ENCODE peak calls at places on chromosomes 11 and 22, in seven cellular contexts. P, M, N, W, I, Q and O are unnamed samples.

GRCh38 chr22:32005453-32005852 is 37.6 kb upstream of the SLC5A1 start:
- DNase-seq in P (no peak), M (no peak), N (no peak), W (peak), I (no peak), Q (no peak), O (no peak)

GRCh38 chr11:7168741-7168990 is 79.9 kb downstream of the RBMXL2 start:
- DNase-seq in P (no peak), M (no peak), N (no peak), W (no peak), I (no peak), Q (no peak), O (no peak)

GRCh38 chr22:50473088-50473487 is 1.7 kb downstream of the SBF1 start:
- DNase-seq in P (no peak), M (no peak), N (no peak), W (no peak), I (peak), Q (peak), O (no peak)

GRCh38 chr11:84855846-84856245 is 771.3 kb downstream of the DLG2 start:
- DNase-seq in P (no peak), M (no peak), N (no peak), W (no peak), I (no peak), Q (no peak), O (no peak)

GRCh38 chr11:94740975-94741707 is 27.0 kb upstream of the AMOTL1 start:
- DNase-seq in P (peak), M (no peak), N (peak), W (peak), I (peak), Q (no peak), O (peak)

GRCh38 chr11:40029406-40029805 is 1430.0 kb downstream of the LRRC4C start:
- DNase-seq in P (no peak), M (peak), N (no peak), W (no peak), I (no peak), Q (no peak), O (no peak)

GRCh38 chr11:117511981-117512448 is 184.4 kb downstream of the CEP164 start:
- DNase-seq in P (no peak), M (no peak), N (no peak), W (no peak), I (no peak), Q (no peak), O (no peak)

GRCh38 chr11:122137081-122137793 is 21.2 kb upstream of the BLID start:
- DNase-seq in P (no peak), M (no peak), N (no peak), W (peak), I (no peak), Q (no peak), O (no peak)

GRCh38 chr11:40292636-40293585 is 1166.5 kb downstream of the LRRC4C start:
- DNase-seq in P (no peak), M (no peak), N (no peak), W (peak), I (no peak), Q (no peak), O (no peak)

GRCh38 chr11:57900315-57900714 is 123.4 kb upstream of the OR9Q1 start:
- DNase-seq in P (no peak), M (no peak), N (no peak), W (peak), I (no peak), Q (no peak), O (no peak)

GRCh38 chr11:33942954-33943353 is 51.1 kb upstream of the LMO2 start:
- DNase-seq in P (peak), M (no peak), N (no peak), W (peak), I (no peak), Q (peak), O (no peak)

GRCh38 chr11:134531331-134532135 is 119.5 kb upstream of the B3GAT1 start:
- DNase-seq in P (peak), M (peak), N (no peak), W (no peak), I (no peak), Q (no peak), O (no peak)

GRCh38 chr11:73464347-73464746 is 88.1 kb downstream of the RELT start:
- DNase-seq in P (no peak), M (no peak), N (no peak), W (no peak), I (no peak), Q (no peak), O (no peak)

GRCh38 chr22:49214976-49215375 is 612.7 kb downstream of the BRD1 start:
- DNase-seq in P (no peak), M (peak), N (no peak), W (no peak), I (no peak), Q (no peak), O (no peak)

GRCh38 chr11:128747728-128748148 is 53.9 kb downstream of the FLI1 start:
- DNase-seq in P (no peak), M (no peak), N (no peak), W (no peak), I (peak), Q (no peak), O (no peak)

GRCh38 chr11:71326328-71326940 is 74.1 kb upstream of the SHANK2 start:
- DNase-seq in P (no peak), M (no peak), N (no peak), W (no peak), I (no peak), Q (no peak), O (no peak)

GRCh38 chr11:46520971-46521745 is 72.7 kb downstream of the AMBRA1 start:
- DNase-seq in P (no peak), M (no peak), N (no peak), W (peak), I (no peak), Q (no peak), O (no peak)

GRCh38 chr11:131246589-131247164 is 123.7 kb upstream of the NTM start:
- DNase-seq in P (peak), M (peak), N (no peak), W (no peak), I (no peak), Q (peak), O (peak)

GRCh38 chr11:133955091-133955846 is 1.5 kb downstream of the IGSF9B start:
- DNase-seq in P (peak), M (no peak), N (no peak), W (no peak), I (no peak), Q (no peak), O (peak)

GRCh38 chr11:70587095-70587389 is 188.7 kb downstream of the CTTN start:
- DNase-seq in P (no peak), M (no peak), N (no peak), W (no peak), I (no peak), Q (no peak), O (peak)

GRCh38 chr11:115613986-115614625 is 109.9 kb upstream of the CADM1 start:
- DNase-seq in P (no peak), M (no peak), N (no peak), W (peak), I (no peak), Q (no peak), O (no peak)

GRCh38 chr22:49364398-49364797 is 463.3 kb downstream of the BRD1 start:
- DNase-seq in P (no peak), M (peak), N (no peak), W (no peak), I (no peak), Q (no peak), O (no peak)

GRCh38 chr11:118914178-118914918 is 11.4 kb downstream of the BCL9L start:
- DNase-seq in P (peak), M (no peak), N (peak), W (no peak), I (no peak), Q (peak), O (peak)

GRCh38 chr11:107040447-107041444 is 22.5 kb upstream of the GUCY1A2 start:
- DNase-seq in P (no peak), M (no peak), N (no peak), W (no peak), I (peak), Q (peak), O (no peak)

GRCh38 chr11:133104014-133104753 is 428.1 kb downstream of the OPCML start:
- DNase-seq in P (no peak), M (no peak), N (no peak), W (no peak), I (no peak), Q (no peak), O (no peak)

GRCh38 chr11:1691027-1691877 is 5.7 kb upstream of the KRTAP5-6 start:
- DNase-seq in P (no peak), M (no peak), N (no peak), W (no peak), I (no peak), Q (peak), O (no peak)

GRCh38 chr11:20045098-20045688 is 115.1 kb downstream of the DBX1 start:
- DNase-seq in P (peak), M (no peak), N (no peak), W (no peak), I (no peak), Q (no peak), O (no peak)

GRCh38 chr11:20041499-20041898 is 118.8 kb downstream of the DBX1 start:
- DNase-seq in P (no peak), M (no peak), N (no peak), W (no peak), I (no peak), Q (no peak), O (no peak)

GRCh38 chr11:20042025-20042639 is 118.1 kb downstream of the DBX1 start:
- DNase-seq in P (no peak), M (no peak), N (no peak), W (no peak), I (no peak), Q (no peak), O (no peak)

GRCh38 chr11:20043992-20044391 is 116.3 kb downstream of the DBX1 start:
- DNase-seq in P (no peak), M (no peak), N (no peak), W (no peak), I (no peak), Q (no peak), O (no peak)

GRCh38 chr11:20042717-20043392 is 117.4 kb downstream of the DBX1 start:
- DNase-seq in P (no peak), M (no peak), N (no peak), W (no peak), I (no peak), Q (no peak), O (no peak)
- H3K27ac ChIP-seq in P (peak), M (no peak), N (no peak), W (peak), I (no peak), Q (no peak), O (no peak)

GRCh38 chr11:65591939-65592814 is 3.4 kb downstream of the KCNK7 start:
- DNase-seq in P (no peak), M (peak), N (no peak), W (no peak), I (no peak), Q (no peak), O (no peak)
- TF ChIP-seq CTCF in P (no peak), M (no peak), N (no peak), W (no peak), I (no peak), Q (no peak), O (peak)

GRCh38 chr22:27219036-27219435 is 561.6 kb downstream of the MIAT start:
- DNase-seq in P (no peak), M (no peak), N (no peak), W (no peak), I (no peak), Q (no peak), O (no peak)

GRCh38 chr22:27218012-27218483 is 560.7 kb downstream of the MIAT start:
- DNase-seq in P (no peak), M (no peak), N (no peak), W (no peak), I (no peak), Q (no peak), O (no peak)

GRCh38 chr22:27217154-27217553 is 559.8 kb downstream of the MIAT start:
- DNase-seq in P (no peak), M (no peak), N (no peak), W (no peak), I (no peak), Q (no peak), O (no peak)

GRCh38 chr22:27220349-27220748 is 563.0 kb downstream of the MIAT start:
- DNase-seq in P (no peak), M (no peak), N (no peak), W (no peak), I (no peak), Q (no peak), O (peak)

DNA sequence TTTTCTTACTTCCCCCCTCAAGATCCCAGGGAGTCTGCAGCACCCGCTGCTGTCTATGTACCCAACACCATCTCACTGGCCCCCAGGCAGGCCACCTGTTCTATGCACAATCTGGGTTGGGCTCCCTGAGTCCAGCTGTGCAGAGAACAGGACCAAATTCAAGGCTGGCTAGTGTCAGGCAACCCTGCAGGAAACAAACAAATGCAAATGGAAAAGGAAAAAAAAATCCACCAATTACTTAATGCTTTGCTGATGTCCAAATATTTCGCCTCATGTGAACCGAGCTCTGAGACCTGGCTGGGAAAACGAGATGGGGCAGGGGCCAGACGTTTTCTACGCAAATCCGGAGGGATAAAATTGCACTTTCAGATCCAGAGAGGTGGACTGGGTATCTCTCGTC is 561.1 kb downstream of the MIAT start:
- DNase-seq in P (peak), M (no peak), N (no peak), W (no peak), I (no peak), Q (no peak), O (no peak)
- H3K27ac ChIP-seq in P (peak), M (peak), N (no peak), W (no peak), I (no peak), Q (no peak), O (no peak)

DNA sequence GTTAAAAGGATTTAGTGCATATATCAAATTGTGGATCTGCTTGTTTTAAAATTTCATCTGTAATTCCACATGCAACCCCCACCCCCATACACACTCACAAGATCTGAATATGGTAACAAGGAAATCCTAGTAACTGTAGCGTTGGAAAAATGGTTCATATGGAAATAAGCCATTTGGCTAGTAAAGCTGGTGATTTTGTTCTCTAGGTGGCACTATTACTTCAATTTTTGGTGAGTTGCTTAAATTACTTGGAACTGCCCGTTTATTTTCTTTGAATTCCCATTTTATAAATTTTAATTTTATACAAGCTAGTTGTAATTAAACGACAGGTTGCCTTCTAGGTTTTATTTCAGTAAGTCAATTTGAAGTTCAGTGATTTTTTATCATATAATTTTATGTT is 5.3 kb downstream of the BDNF start:
- DNase-seq in P (no peak), M (no peak), N (no peak), W (no peak), I (no peak), Q (peak), O (no peak)
- TF ChIP-seq CTCF in P (peak), M (no peak), N (no peak), W (peak), I (peak), Q (peak), O (peak)

GRCh38 chr22:28379075-28379806 is 300.4 kb downstream of the TTC28 start:
- DNase-seq in P (no peak), M (no peak), N (no peak), W (no peak), I (peak), Q (no peak), O (no peak)
- H3K27ac ChIP-seq in P (no peak), M (no peak), N (no peak), W (no peak), I (no peak), Q (no peak), O (no peak)

DNA sequence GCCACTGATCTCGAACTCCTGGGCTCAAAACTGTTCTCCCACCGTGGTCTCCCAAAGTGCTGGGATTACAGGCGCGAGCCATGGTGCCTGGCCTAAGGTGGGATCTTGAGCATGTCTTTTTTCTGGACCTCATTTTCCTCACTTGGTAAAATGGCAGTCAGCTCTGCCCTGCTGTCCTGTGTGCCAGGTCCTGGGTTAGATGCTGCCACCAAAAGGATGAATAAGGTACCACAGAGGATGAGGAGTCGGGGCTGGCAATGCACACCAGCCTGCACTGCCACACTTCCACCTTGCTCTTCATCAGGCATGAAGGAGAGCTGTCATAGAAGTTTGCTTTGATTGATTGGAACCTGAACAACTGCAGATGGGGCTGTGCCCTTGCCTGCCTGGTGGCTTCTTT is 32.3 kb downstream of the ACO2 start:
- DNase-seq in P (no peak), M (no peak), N (no peak), W (no peak), I (no peak), Q (peak), O (no peak)
- TF ChIP-seq CTCF in P (no peak), M (no peak), N (no peak), W (no peak), I (peak), Q (peak), O (peak)

GRCh38 chr11:86431258-86431657 is 56.6 kb downstream of the CCDC81 start:
- DNase-seq in P (no peak), M (no peak), N (no peak), W (no peak), I (no peak), Q (no peak), O (no peak)

GRCh38 chr11:86421976-86422770 is 47.5 kb downstream of the CCDC81 start:
- DNase-seq in P (no peak), M (no peak), N (no peak), W (no peak), I (no peak), Q (no peak), O (no peak)

DNA sequence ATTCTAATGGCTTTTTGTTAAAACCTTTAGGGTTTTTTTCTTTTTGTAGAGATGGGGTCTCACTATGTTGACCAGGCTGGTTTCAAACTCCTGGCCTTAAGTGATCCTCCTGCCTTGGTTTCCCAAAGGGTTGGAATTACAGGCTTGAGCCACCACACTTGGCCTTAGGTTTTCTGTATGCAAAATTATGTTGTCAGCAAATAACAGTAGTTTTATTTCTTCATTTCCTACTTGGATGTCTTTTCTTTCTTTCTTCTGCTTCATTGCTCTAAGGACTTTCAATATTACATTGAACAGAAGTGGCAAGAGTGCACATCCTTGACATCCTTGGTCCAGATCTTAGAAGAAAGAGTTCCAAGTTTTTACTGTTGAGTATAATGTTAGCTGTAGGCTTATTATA is 52.8 kb downstream of the CCDC81 start:
- DNase-seq in P (no peak), M (no peak), N (no peak), W (no peak), I (no peak), Q (no peak), O (no peak)
- H3K27ac ChIP-seq in P (no peak), M (no peak), N (no peak), W (no peak), I (no peak), Q (no peak), O (no peak)

DNA sequence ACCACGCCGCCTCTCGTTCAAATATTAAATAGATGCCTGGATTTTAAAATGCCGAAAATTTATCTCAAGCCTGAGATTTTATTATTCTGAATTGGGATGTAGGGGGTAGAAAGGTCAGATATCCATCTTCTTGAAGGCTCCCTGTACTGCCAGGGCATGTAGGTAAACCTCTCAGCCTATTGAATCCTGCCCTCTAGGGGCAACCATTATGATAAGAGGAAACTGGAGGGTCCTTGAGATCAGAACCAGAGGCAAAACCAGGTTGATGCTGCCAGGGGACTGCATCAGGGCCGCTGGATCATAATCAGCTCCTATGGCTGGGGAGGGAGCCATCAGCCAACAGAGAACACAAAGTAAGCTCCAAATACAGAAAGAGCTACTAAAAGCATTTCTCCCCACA is 92.4 kb downstream of the KCNC1 start:
- DNase-seq in P (no peak), M (no peak), N (no peak), W (peak), I (no peak), Q (no peak), O (no peak)
- TF ChIP-seq CTCF in P (no peak), M (no peak), N (no peak), W (peak), I (no peak), Q (peak), O (no peak)